ENCODE peak calls at places on chromosomes 1 and 21, in seven cellular contexts. N, G, P, S, B, T and W are unnamed samples.

GRCh38 chr1:232223309-232223708 is 406.6 kb downstream of the SIPA1L2 start:
- DNase-seq in N (no peak), G (no peak), P (no peak), S (no peak), B (no peak), T (no peak), W (no peak)

GRCh38 chr1:117095237-117095636 is 26.3 kb downstream of the TRIM45 start:
- DNase-seq in N (peak), G (no peak), P (no peak), S (no peak), B (no peak), T (no peak), W (no peak)

GRCh38 chr1:38026592-38027200 is 14.2 kb downstream of the UTP11 start:
- DNase-seq in N (peak), G (no peak), P (peak), S (no peak), B (peak), T (peak), W (peak)

GRCh38 chr1:3412376-3412775 is 42.1 kb upstream of the ARHGEF16 start:
- DNase-seq in N (no peak), G (no peak), P (no peak), S (no peak), B (no peak), T (no peak), W (no peak)

GRCh38 chr1:145961425-145962156 is 2.8 kb downstream of the ANKRD34A start:
- DNase-seq in N (no peak), G (peak), P (no peak), S (no peak), B (peak), T (peak), W (peak)

GRCh38 chr1:15703562-15703961 is 19.4 kb downstream of the PLEKHM2 start:
- DNase-seq in N (peak), G (no peak), P (no peak), S (no peak), B (peak), T (no peak), W (peak)

GRCh38 chr1:108670131-108670773 is 9.4 kb upstream of the HENMT1 start:
- DNase-seq in N (no peak), G (no peak), P (no peak), S (no peak), B (no peak), T (no peak), W (no peak)

GRCh38 chr1:228009828-228010775 is 3.3 kb downstream of the WNT3A start:
- DNase-seq in N (no peak), G (no peak), P (no peak), S (no peak), B (no peak), T (no peak), W (no peak)

GRCh38 chr21:44869860-44870747 is 3.4 kb downstream of the PTTG1IP start:
- DNase-seq in N (peak), G (no peak), P (peak), S (no peak), B (peak), T (peak), W (peak)

GRCh38 chr1:41245659-41246058 is 3.6 kb upstream of the SCMH1 start:
- DNase-seq in N (peak), G (no peak), P (no peak), S (no peak), B (no peak), T (no peak), W (peak)

GRCh38 chr1:241695454-241696171 is 43.5 kb downstream of the WDR64 start:
- DNase-seq in N (peak), G (no peak), P (no peak), S (no peak), B (no peak), T (no peak), W (no peak)

GRCh38 chr1:21857840-21858670 is 46.0 kb downstream of the LDLRAD2 start:
- DNase-seq in N (no peak), G (no peak), P (no peak), S (no peak), B (no peak), T (no peak), W (peak)

GRCh38 chr1:84020151-84020550 is 21.2 kb upstream of the TTLL7 start:
- DNase-seq in N (no peak), G (no peak), P (no peak), S (no peak), B (no peak), T (peak), W (no peak)

GRCh38 chr1:235101558-235102258 is 26.9 kb downstream of the TOMM20 start:
- DNase-seq in N (no peak), G (no peak), P (no peak), S (no peak), B (no peak), T (no peak), W (no peak)

GRCh38 chr1:210174133-210174532 is 58.5 kb upstream of the SERTAD4 start:
- DNase-seq in N (no peak), G (no peak), P (no peak), S (no peak), B (no peak), T (no peak), W (no peak)

GRCh38 chr1:106768077-106768476 is 288.4 kb upstream of the PRMT6 start:
- DNase-seq in N (no peak), G (no peak), P (no peak), S (no peak), B (no peak), T (no peak), W (no peak)

GRCh38 chr1:27633298-27633610 is 1.7 kb downstream of the FGR start:
- DNase-seq in N (no peak), G (no peak), P (no peak), S (no peak), B (no peak), T (no peak), W (no peak)

GRCh38 chr1:219066631-219067349 is 106.9 kb upstream of the LYPLAL1 start:
- DNase-seq in N (peak), G (no peak), P (no peak), S (no peak), B (peak), T (peak), W (peak)

GRCh38 chr21:39938086-39938611 is 70.9 kb downstream of the PCP4 start:
- DNase-seq in N (no peak), G (no peak), P (no peak), S (no peak), B (no peak), T (no peak), W (no peak)

GRCh38 chr1:17875171-17875881 is 120.2 kb downstream of the ACTL8 start:
- DNase-seq in N (peak), G (no peak), P (no peak), S (no peak), B (no peak), T (no peak), W (peak)

GRCh38 chr21:45228171-45228641 is 59.5 kb downstream of the POFUT2 start:
- DNase-seq in N (peak), G (no peak), P (no peak), S (no peak), B (peak), T (peak), W (peak)

GRCh38 chr1:34500451-34500850 is 254.4 kb upstream of the GJB5 start:
- DNase-seq in N (no peak), G (peak), P (peak), S (peak), B (peak), T (peak), W (no peak)

GRCh38 chr1:24898152-24898908 is 31.7 kb downstream of the RUNX3 start:
- DNase-seq in N (peak), G (peak), P (peak), S (peak), B (peak), T (peak), W (peak)

GRCh38 chr1:81800741-81801031 is at the start of gene ADGRL2:
- DNase-seq in N (no peak), G (no peak), P (peak), S (no peak), B (no peak), T (no peak), W (no peak)

GRCh38 chr21:38965241-38965640 is 159.5 kb downstream of the ETS2 start:
- DNase-seq in N (peak), G (no peak), P (no peak), S (no peak), B (peak), T (no peak), W (peak)

GRCh38 chr1:48061162-48062136 is 64.3 kb upstream of the TRABD2B start:
- DNase-seq in N (peak), G (peak), P (peak), S (peak), B (peak), T (peak), W (peak)

GRCh38 chr1:28236656-28237331 is 870 bp downstream of the ATP5IF1 start:
- DNase-seq in N (no peak), G (no peak), P (no peak), S (no peak), B (no peak), T (peak), W (no peak)

GRCh38 chr1:207152792-207153434 is 48.9 kb downstream of the C4BPA start:
- DNase-seq in N (peak), G (no peak), P (no peak), S (no peak), B (no peak), T (no peak), W (no peak)

GRCh38 chr1:57272601-57273000 is 151.3 kb downstream of the DAB1 start:
- DNase-seq in N (no peak), G (no peak), P (no peak), S (no peak), B (no peak), T (no peak), W (no peak)

GRCh38 chr1:224116131-224116530 is 2.2 kb downstream of the FBXO28 start:
- DNase-seq in N (peak), G (no peak), P (no peak), S (no peak), B (peak), T (peak), W (peak)

GRCh38 chr1:36486436-36487335 is 4.0 kb upstream of the CSF3R start:
- DNase-seq in N (no peak), G (no peak), P (no peak), S (no peak), B (peak), T (no peak), W (peak)

GRCh38 chr1:15417365-15417934 is 7.8 kb downstream of the EFHD2 start:
- DNase-seq in N (peak), G (no peak), P (no peak), S (no peak), B (peak), T (peak), W (peak)

GRCh38 chr1:213136190-213136917 is 85.3 kb downstream of the RPS6KC1 start:
- DNase-seq in N (no peak), G (no peak), P (no peak), S (no peak), B (peak), T (peak), W (no peak)

GRCh38 chr1:93658188-93658587 is 23.4 kb downstream of the BCAR3 start:
- DNase-seq in N (peak), G (no peak), P (no peak), S (no peak), B (no peak), T (no peak), W (no peak)
- H3K27ac ChIP-seq in N (no peak), G (no peak), P (no peak), S (no peak), B (no peak), T (no peak), W (no peak)

DNA sequence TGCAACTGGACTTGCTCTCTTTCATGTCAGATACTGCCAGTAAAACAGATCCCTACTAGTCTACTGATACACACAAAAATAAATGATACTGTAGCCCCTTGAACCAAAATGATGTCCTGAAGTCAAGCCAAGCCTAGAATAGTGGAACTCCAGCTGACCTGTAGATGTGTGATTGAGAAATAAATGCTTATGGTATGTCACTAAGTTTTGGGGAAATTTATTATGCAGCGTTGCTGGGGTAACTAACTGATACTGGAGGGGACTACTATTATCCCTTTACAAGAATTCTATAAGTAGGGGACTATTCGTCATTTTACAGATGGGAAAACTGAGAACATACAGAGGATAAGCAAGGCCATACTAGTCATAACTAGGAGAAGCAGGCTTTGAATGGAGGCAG is 55.6 kb downstream of the RPL5 start:
- DNase-seq in N (no peak), G (no peak), P (no peak), S (no peak), B (no peak), T (no peak), W (no peak)
- H2BK120ac ChIP-seq in N (no peak), G (no peak), P (no peak), S (no peak), B (no peak), T (no peak), W (no peak)

GRCh38 chr1:43824795-43825194 is 108.8 kb upstream of the ARTN start:
- DNase-seq in N (no peak), G (no peak), P (no peak), S (no peak), B (no peak), T (no peak), W (no peak)
- H3K27ac ChIP-seq in N (no peak), G (no peak), P (no peak), S (no peak), B (no peak), T (no peak), W (no peak)

GRCh38 chr1:115814685-115815398 is 26.1 kb downstream of the NHLH2 start:
- DNase-seq in N (no peak), G (no peak), P (no peak), S (no peak), B (no peak), T (no peak), W (no peak)
- H2BK120ac ChIP-seq in N (no peak), G (no peak), P (no peak), S (no peak), B (no peak), T (no peak), W (no peak)

GRCh38 chr1:67791686-67792475 is 41.4 kb downstream of the GNG12 start:
- DNase-seq in N (peak), G (no peak), P (no peak), S (no peak), B (peak), T (peak), W (peak)

GRCh38 chr1:67791261-67791660 is 42.0 kb downstream of the GNG12 start:
- DNase-seq in N (peak), G (no peak), P (no peak), S (no peak), B (no peak), T (no peak), W (no peak)

GRCh38 chr1:67795179-67795916 is 37.9 kb downstream of the GNG12 start:
- DNase-seq in N (no peak), G (no peak), P (no peak), S (no peak), B (no peak), T (no peak), W (no peak)

GRCh38 chr1:67792756-67793475 is 40.4 kb downstream of the GNG12 start:
- DNase-seq in N (peak), G (no peak), P (no peak), S (no peak), B (no peak), T (no peak), W (no peak)

GRCh38 chr1:67793562-67793961 is 39.7 kb downstream of the GNG12 start:
- DNase-seq in N (peak), G (no peak), P (no peak), S (no peak), B (no peak), T (no peak), W (peak)
- H3K27ac ChIP-seq in N (peak), G (no peak), P (no peak), S (no peak), B (no peak), T (no peak), W (peak)

GRCh38 chr1:147444381-147444780 is 96.9 kb upstream of the BCL9 start:
- DNase-seq in N (no peak), G (no peak), P (no peak), S (no peak), B (no peak), T (no peak), W (no peak)
- H2BK120ac ChIP-seq in N (no peak), G (no peak), P (no peak), S (no peak), B (no peak), T (no peak), W (no peak)

GRCh38 chr1:62720946-62721554 is 32.9 kb upstream of the DOCK7 start:
- DNase-seq in N (peak), G (no peak), P (no peak), S (no peak), B (no peak), T (peak), W (no peak)

GRCh38 chr1:62724430-62724829 is 36.2 kb upstream of the DOCK7 start:
- DNase-seq in N (no peak), G (no peak), P (no peak), S (no peak), B (no peak), T (no peak), W (no peak)

GRCh38 chr1:62723841-62724240 is 35.7 kb upstream of the DOCK7 start:
- DNase-seq in N (no peak), G (no peak), P (no peak), S (no peak), B (no peak), T (no peak), W (no peak)

GRCh38 chr1:62725255-62725654 is 37.1 kb upstream of the DOCK7 start:
- DNase-seq in N (peak), G (no peak), P (no peak), S (no peak), B (peak), T (no peak), W (no peak)

GRCh38 chr1:62722796-62723195 is 34.6 kb upstream of the DOCK7 start:
- DNase-seq in N (no peak), G (no peak), P (no peak), S (no peak), B (peak), T (no peak), W (no peak)
- H3K27ac ChIP-seq in N (no peak), G (no peak), P (no peak), S (no peak), B (no peak), T (no peak), W (no peak)

DNA sequence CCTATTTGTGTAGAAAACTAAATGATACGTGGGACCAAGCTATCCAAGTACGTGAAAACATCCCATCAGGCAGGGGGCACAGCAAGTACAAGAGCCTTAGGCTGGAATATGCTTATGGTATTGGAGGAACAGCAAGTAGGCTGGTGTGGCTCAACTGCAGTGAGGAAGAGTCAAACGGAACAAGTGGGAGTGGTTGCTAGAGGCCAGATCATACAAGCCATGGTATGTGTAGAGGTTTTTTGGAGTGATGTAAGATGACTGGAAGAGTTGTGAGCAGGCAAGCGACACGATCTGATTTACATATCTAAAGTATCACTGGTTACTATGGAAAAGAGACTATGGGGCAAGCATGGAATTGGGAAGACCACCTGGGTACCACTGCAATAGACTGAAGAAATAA is 27.8 kb downstream of the ELK4 start:
- DNase-seq in N (no peak), G (no peak), P (no peak), S (no peak), B (peak), T (peak), W (no peak)
- H2BK120ac ChIP-seq in N (no peak), G (no peak), P (no peak), S (no peak), B (no peak), T (no peak), W (no peak)